ENCODE peak calls at places on chromosomes 16 and 17, in five cellular contexts. Y is ovary, J is kidney epithelial cell, E is breast epithelium, B is AG04450. O is an unnamed sample.

GRCh38 chr17:42389902-42390301 is 1.7 kb upstream of the STAT3 start:
- DNase-seq in Y (no peak), J (no peak), E (no peak), B (no peak), O (no peak)

GRCh38 chr17:75241502-75241901 is 19.9 kb downstream of the GGA3 start:
- DNase-seq in Y (no peak), J (no peak), E (no peak), B (no peak), O (no peak)

GRCh38 chr16:30924797-30925645 is 1.6 kb downstream of the FBXL19 start:
- DNase-seq in Y (peak; percentile 38), J (no peak), E (no peak), B (no peak), O (no peak)

GRCh38 chr16:86355538-86355937 is 154.8 kb upstream of the FOXF1 start:
- DNase-seq in Y (no peak), J (no peak), E (no peak), B (peak; percentile 71), O (peak; percentile 80)

GRCh38 chr16:85498607-85499006 is 114.5 kb upstream of the GSE1 start:
- DNase-seq in Y (no peak), J (no peak), E (no peak), B (no peak), O (no peak)

GRCh38 chr17:65294184-65294719 is 157.1 kb downstream of the RGS9 start:
- DNase-seq in Y (peak; percentile 66), J (no peak), E (peak; percentile 26), B (peak; percentile 46), O (peak; percentile 47)

GRCh38 chr17:43406676-43407645 is 8.2 kb downstream of the ARL4D start:
- DNase-seq in Y (no peak), J (no peak), E (no peak), B (peak; percentile 54), O (peak; percentile 80)

GRCh38 chr17:74639704-74640142 is 16.2 kb upstream of the CD300E start:
- DNase-seq in Y (no peak), J (no peak), E (no peak), B (no peak), O (no peak)

GRCh38 chr17:57413848-57414651 is 157.7 kb downstream of the MSI2 start:
- DNase-seq in Y (no peak), J (no peak), E (no peak), B (no peak), O (no peak)

GRCh38 chr16:30941600-30942420 is 7.1 kb upstream of the ORAI3 start:
- DNase-seq in Y (peak; percentile 58), J (no peak), E (peak; percentile 57), B (no peak), O (no peak)

DNA sequence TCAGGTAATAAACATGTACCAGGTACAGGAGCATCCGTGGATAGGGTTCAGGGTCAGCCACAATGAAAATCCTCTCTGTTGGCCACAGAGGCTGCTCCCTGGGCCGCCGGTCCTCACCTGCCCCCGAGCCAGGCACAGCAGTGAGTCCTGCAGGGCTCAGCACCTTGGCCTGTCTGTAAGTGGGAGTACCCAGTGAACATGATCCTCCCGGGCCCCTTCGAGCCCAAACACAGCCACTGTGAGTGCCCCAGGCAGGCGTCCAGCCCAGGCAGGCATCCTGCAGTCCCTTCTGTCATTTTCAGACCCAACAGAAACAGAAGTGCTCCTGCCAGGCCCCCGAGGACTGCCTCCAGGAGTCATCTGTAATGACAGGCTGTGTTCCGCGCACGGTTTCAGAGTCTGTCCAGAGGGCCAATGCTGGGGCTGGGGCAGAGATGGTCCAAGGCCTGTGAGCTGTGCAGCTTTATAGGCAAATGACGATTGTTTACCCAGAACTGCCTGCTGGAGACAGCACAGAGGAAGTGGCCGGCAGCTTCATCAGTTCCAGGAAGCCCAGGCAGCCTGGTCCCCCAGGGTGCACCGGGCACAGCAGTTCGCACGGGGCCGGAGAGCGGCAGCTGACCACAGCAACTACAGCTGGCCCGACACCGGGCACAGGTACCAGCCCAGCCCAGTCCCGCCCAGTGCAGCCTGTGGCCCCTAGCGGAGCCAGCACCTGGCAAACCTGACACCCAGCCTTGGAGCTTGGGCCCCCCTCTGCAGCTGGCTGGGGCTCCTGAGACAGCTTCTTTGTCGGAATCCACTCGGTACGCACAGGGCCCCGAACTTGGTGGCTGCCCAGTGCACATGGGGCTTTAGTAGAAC is 13.2 kb downstream of the SLC7A5 start:
- DNase-seq in Y (no peak), J (no peak), E (peak; percentile 61), B (no peak), O (no peak)
- H3K4me3 ChIP-seq in Y (no peak overlapping the region), J (no peak overlapping the region), E (peak overlapping the region; percentile 48), B (no peak overlapping the region), O (no peak overlapping the region)

DNA sequence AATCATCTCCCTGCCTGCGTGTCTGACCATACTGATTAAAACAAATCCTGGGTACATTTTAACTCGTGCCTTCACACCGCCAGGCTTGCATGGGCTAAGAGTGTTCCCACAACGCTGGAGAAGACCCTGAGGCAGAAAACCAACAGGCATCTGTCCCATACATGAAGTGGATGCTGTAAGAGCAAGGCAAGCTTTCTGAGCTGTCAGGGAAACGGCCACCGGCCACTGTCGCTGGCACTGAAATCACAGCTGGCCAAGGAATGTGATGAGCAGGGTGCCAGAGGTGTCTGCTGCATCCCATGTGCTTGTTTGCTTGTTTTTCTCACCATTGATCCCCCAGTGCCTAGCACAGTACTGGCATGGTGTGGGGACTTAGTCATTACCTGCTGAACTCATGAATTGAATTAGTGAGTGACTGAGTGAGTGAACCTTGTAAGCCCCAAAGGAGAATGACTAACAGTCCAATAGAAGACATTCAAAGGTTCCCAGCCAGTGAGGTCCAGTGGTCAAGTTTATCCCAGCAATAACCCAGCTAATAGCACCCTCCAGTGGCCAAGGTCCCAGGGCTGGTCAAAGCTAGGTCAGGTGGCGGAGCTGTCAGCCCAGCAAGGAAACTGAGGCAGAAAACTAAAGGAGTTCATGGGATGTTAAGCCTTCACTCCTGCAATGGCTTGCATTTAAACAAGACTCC is 92.7 kb upstream of the CDH5 start:
- DNase-seq in Y (no peak), J (no peak), E (peak; percentile 13), B (no peak), O (no peak)
- TF ChIP-seq CTCF in Y (no peak), J (peak; percentile 21), E (no peak), B (no peak), O (peak; percentile 51)

GRCh38 chr17:48627242-48627597 is 1.1 kb upstream of the HOXB9 start:
- DNase-seq in Y (no peak), J (no peak), E (no peak), B (no peak), O (no peak)

GRCh38 chr17:48626202-48626469 is at the start of gene HOXB9:
- DNase-seq in Y (no peak), J (no peak), E (no peak), B (no peak), O (no peak)

GRCh38 chr17:48627625-48628510 is 1.7 kb upstream of the HOXB9 start:
- DNase-seq in Y (no peak), J (no peak), E (no peak), B (no peak), O (no peak)

GRCh38 chr17:48625502-48626201 is 506 bp downstream of the HOXB9 start:
- DNase-seq in Y (no peak), J (no peak), E (no peak), B (no peak), O (no peak)

GRCh38 chr17:48626470-48627241 is 498 bp upstream of the HOXB9 start:
- DNase-seq in Y (no peak), J (peak; percentile 83), E (no peak), B (no peak), O (no peak)
- H3K4me3 ChIP-seq in Y (no peak overlapping the region), J (peak overlapping the region; percentile 88), E (peak overlapping the region; percentile 67), B (no peak overlapping the region), O (no peak overlapping the region)

GRCh38 chr17:9797965-9798364 is 6.6 kb upstream of the DHRS7C start:
- DNase-seq in Y (no peak), J (no peak), E (no peak), B (no peak), O (no peak)
- TF ChIP-seq CTCF in Y (no peak), J (no peak), E (no peak), B (no peak), O (no peak)

GRCh38 chr17:81929253-81930141 is 2.0 kb upstream of the MAFG start:
- DNase-seq in Y (no peak), J (no peak), E (no peak), B (no peak), O (no peak)
- H3K4me3 ChIP-seq in Y (no peak overlapping the region), J (no peak overlapping the region), E (no peak overlapping the region), B (no peak overlapping the region), O (no peak overlapping the region)

GRCh38 chr17:9982159-9982558 is 77.1 kb upstream of the RCVRN start:
- DNase-seq in Y (no peak), J (no peak), E (no peak), B (no peak), O (no peak)
- TF ChIP-seq CTCF in Y (no peak), J (peak; percentile 35), E (no peak), B (peak; percentile 2), O (no peak)

DNA sequence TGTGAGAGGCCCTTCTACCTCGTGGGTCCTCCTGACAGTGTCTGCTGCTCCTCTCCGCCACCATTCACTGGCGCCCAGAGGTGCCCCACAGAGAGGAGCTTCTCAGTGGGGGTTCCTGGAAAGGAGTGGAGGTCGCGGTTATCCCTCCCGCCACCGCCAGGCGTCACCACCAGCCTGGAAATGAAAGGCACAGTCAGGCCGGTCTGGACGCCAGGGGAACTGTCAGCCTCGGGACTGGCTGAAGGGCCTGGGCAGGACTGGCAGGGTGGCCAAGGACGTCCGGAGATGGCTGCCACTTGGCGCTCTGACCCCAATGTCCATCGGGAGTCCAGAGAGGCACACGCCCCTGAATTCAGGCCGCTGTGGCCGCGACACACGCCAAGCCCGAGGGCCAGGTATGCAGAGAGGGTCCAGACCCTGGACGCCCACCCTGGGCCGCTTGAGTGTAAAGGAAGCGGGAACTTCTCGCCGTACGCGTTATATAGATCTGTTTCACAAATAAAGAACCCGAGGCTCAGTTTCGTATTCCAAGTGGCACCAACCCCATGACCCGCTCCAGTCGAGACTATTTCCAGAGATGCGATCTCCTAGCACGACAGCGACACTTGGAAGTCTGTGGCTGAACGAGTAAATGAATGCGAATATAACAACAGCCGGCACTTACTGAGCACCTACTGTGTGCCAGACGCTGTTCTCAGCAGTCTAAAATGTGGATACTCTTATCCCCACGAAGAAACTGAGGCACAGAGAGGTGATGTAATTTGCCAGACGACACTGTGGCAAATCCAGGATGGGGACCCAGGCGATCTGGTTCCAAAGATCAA is 7.6 kb upstream of the NXPH3 start:
- DNase-seq in Y (peak; percentile 86), J (no peak), E (peak; percentile 75), B (peak; percentile 16), O (peak; percentile 90)
- H3K4me3 ChIP-seq in Y (peak overlapping the region; percentile 29), J (peak overlapping the region; percentile 30), E (peak overlapping the region; percentile 71), B (peak overlapping the region; percentile 45), O (peak overlapping the region; percentile 54)

GRCh38 chr17:8243827-8244226 is 4.0 kb downstream of the CTC1 start:
- DNase-seq in Y (no peak), J (no peak), E (no peak), B (no peak), O (no peak)
- TF ChIP-seq CTCF in Y (no peak), J (no peak), E (no peak), B (no peak), O (no peak)